ENCODE peak calls at places on chromosomes 6 and 20, in seven cellular contexts. F is WTC11, Z is HepG2, O is HEK293T, V is K562, C is HCT116, A is GM12878. R is an unnamed sample.

GRCh38 chr20:34472246-34472925 is 43.8 kb upstream of the DYNLRB1 start:
- DNase-seq in O (peak; percentile 9), F (no peak), V (peak; percentile 33), A (no peak), C (peak; percentile 75), Z (no peak), R (no peak)

GRCh38 chr6:33620584-33621395 is at the start of gene ITPR3:
- DNase-seq in Z (no peak), C (peak; percentile 37), V (peak; percentile 97), F (no peak), O (peak; percentile 54), A (peak; percentile 28), R (no peak)

GRCh38 chr20:11338506-11339306 is 579.0 kb upstream of the BTBD3 start:
- DNase-seq in F (no peak), C (no peak), A (no peak), O (no peak), V (no peak), Z (no peak), R (no peak)

GRCh38 chr6:5278047-5278446 is 16.7 kb downstream of the FARS2 start:
- DNase-seq in A (peak; percentile 60), F (no peak), O (no peak), Z (no peak), C (no peak), V (no peak), R (no peak)

GRCh38 chr20:37379967-37380828 is 34.3 kb downstream of the SRC start:
- DNase-seq in Z (peak; percentile 97), F (no peak), C (no peak), A (no peak), O (no peak), V (no peak), R (no peak)

GRCh38 chr6:11270030-11271027 is 37.9 kb upstream of the NEDD9 start:
- DNase-seq in V (no peak), F (no peak), A (no peak), C (no peak), Z (peak; percentile 72), O (peak; percentile 71), R (no peak)

GRCh38 chr6:128208851-128209580 is 308.2 kb upstream of the THEMIS start:
- DNase-seq in A (no peak), F (no peak), V (no peak), O (no peak), C (no peak), Z (peak; percentile 14), R (no peak)

GRCh38 chr20:6162239-6162638 is 39.4 kb upstream of the FERMT1 start:
- DNase-seq in F (no peak), A (no peak), C (no peak), V (no peak), O (no peak), Z (no peak), R (no peak)

GRCh38 chr6:83071023-83071422 is 3.6 kb downstream of the DOP1A start:
- DNase-seq in A (peak; percentile 60), C (no peak), V (no peak), Z (no peak), O (no peak), F (no peak), R (no peak)

GRCh38 chr6:162485464-162485863 is 242.1 kb downstream of the PRKN start:
- DNase-seq in O (no peak), F (no peak), A (no peak), V (no peak), Z (no peak), C (no peak), R (no peak)

GRCh38 chr6:35752330-35752729 is 15.5 kb downstream of the ARMC12 start:
- DNase-seq in V (no peak), C (no peak), A (no peak), Z (no peak), F (no peak), O (no peak), R (no peak)

GRCh38 chr6:125477141-125477540 is 175.4 kb upstream of the HDDC2 start:
- DNase-seq in C (no peak), F (no peak), A (no peak), V (no peak), O (no peak), Z (no peak), R (no peak)

GRCh38 chr20:21514553-21515251 is 838 bp upstream of the NKX2-2 start:
- DNase-seq in O (peak; percentile 42), F (peak; percentile 89), V (no peak), Z (no peak), A (no peak), C (no peak), R (peak; percentile 86)

GRCh38 chr6:147205690-147206600 is 1.7 kb downstream of the STXBP5 start:
- DNase-seq in O (no peak), C (no peak), A (no peak), F (no peak), V (peak; percentile 33), Z (peak; percentile 32), R (no peak)

GRCh38 chr6:31020057-31020456 is 9.8 kb downstream of the MUC22 start:
- DNase-seq in F (no peak), A (no peak), Z (no peak), V (no peak), C (no peak), O (no peak), R (no peak)

GRCh38 chr6:32176476-32177181 is 745 bp upstream of the AGPAT1 start:
- DNase-seq in V (peak; percentile 50), A (no peak), C (no peak), O (no peak), F (no peak), Z (no peak), R (peak; percentile 46)

GRCh38 chr6:1062786-1063545 is 248.9 kb upstream of the FOXQ1 start:
- DNase-seq in F (peak; percentile 38), A (no peak), Z (peak; percentile 35), V (no peak), C (no peak), O (no peak), R (no peak)

GRCh38 chr6:87074051-87074711 is 20.7 kb downstream of the CGA start:
- DNase-seq in O (no peak), A (no peak), Z (no peak), C (no peak), V (no peak), F (no peak), R (no peak)

GRCh38 chr6:87082160-87082721 is 12.7 kb downstream of the CGA start:
- DNase-seq in O (no peak), A (no peak), F (no peak), Z (no peak), C (no peak), V (no peak), R (no peak)

GRCh38 chr6:87078983-87079616 is 15.8 kb downstream of the CGA start:
- DNase-seq in C (peak; percentile 79), A (no peak), V (peak; percentile 75), O (peak; percentile 87), Z (peak; percentile 71), F (peak; percentile 88), R (peak; percentile 88)
- TF ChIP-seq SP1 in C (no peak), A (no peak), V (no peak), O (no peak), Z (no peak), F (peak; percentile 25), R (no peak)

GRCh38 chr20:63261808-63262528 is 7.7 kb upstream of the NKAIN4 start:
- DNase-seq in O (no peak), A (no peak), Z (no peak), V (no peak), C (no peak), F (no peak), R (no peak)

GRCh38 chr20:63258826-63259225 is 4.6 kb upstream of the NKAIN4 start:
- DNase-seq in Z (no peak), F (no peak), O (no peak), A (no peak), C (no peak), V (no peak), R (no peak)

GRCh38 chr20:63259734-63260460 is 5.6 kb upstream of the NKAIN4 start:
- DNase-seq in Z (no peak), F (no peak), O (no peak), A (no peak), C (no peak), V (no peak), R (no peak)

GRCh38 chr20:63260521-63260920 is 6.3 kb upstream of the NKAIN4 start:
- DNase-seq in V (no peak), Z (no peak), C (no peak), O (no peak), A (no peak), F (no peak), R (no peak)

GRCh38 chr20:63260943-63261807 is 6.9 kb upstream of the NKAIN4 start:
- DNase-seq in F (no peak), V (no peak), A (no peak), O (no peak), Z (peak; percentile 69), C (no peak), R (no peak)
- TF ChIP-seq SP1 in F (no peak), V (no peak), A (no peak), O (no peak), Z (no peak), C (no peak), R (no peak)

GRCh38 chr6:166633732-166634535 is 6.9 kb upstream of the RPS6KA2 start:
- DNase-seq in Z (peak; percentile 20), O (no peak), F (no peak), A (no peak), C (no peak), V (peak; percentile 21), R (no peak)
- TF ChIP-seq SP1 in Z (no peak), O (no peak), F (no peak), A (no peak), C (no peak), V (no peak), R (no peak)

DNA sequence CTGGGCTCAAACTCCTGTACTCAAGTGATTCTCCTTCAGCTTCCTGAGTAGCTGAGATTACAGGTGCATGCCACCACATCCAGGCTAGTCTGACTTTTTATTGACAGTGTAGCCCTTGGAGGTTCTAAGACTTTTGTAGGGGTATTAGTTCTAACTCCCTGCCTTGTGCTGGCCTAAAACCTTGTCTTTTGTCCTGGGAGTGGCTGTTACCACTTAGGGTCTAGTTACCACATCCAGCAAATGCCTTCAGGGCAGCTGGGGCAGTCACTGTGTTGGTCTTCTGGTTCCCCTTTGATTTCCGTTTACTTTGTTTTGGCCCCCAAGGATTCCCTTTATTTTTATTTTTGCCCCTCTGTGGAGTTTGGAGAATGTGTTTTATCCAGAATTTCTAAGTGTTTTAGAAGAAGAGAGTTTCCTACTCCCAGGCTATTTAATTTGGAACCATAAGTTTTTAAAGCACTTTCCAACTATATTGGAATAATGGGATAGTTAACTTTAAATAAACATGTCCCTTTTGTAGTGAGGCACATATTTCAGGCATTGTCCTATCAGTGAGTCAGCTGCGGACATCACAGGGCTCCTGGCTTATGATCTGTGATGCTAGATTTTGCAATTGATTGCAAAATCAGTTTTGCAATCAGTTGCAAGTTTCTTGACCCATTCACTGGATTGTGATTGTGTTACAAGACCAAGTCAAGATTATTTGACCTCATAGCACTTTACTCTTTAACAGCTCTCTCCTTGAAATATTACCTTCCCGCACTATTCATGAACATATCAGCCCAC is 25.0 kb downstream of the IL22RA2 start:
- DNase-seq in C (no peak), A (no peak), V (no peak), Z (peak; percentile 45), F (no peak), O (no peak), R (no peak)
- TF ChIP-seq SP1 in C (no peak), A (no peak), V (no peak), Z (no peak), F (no peak), O (no peak), R (no peak)

GRCh38 chr6:6614965-6615304 is 26.4 kb downstream of the LY86 start:
- DNase-seq in A (no peak), O (no peak), Z (no peak), F (no peak), C (no peak), V (no peak), R (no peak)
- TF ChIP-seq SP1 in A (no peak), O (no peak), Z (no peak), F (no peak), C (no peak), V (no peak), R (no peak)